ENCODE peak calls at places on chromosomes 12 and 14, in five cellular contexts. H is PC-3; R is body of pancreas; L is pancreas; F is CD8-positive, alpha-beta memory T cell. B is an unnamed sample.

GRCh38 chr14:54146601-54147000 is 190.0 kb upstream of the BMP4 start:
- DNase-seq in R (no peak), L (no peak), H (no peak), F (no peak), B (no peak)

GRCh38 chr14:20791199-20791996 is 10.3 kb downstream of the RNASE6 start:
- DNase-seq in L (no peak), F (no peak), R (no peak), H (no peak), B (no peak)

GRCh38 chr14:77139540-77140342 is 1.9 kb downstream of the ZDHHC22 start:
- DNase-seq in L (peak; percentile 28), F (no peak), R (no peak), H (peak; percentile 52), B (no peak)

GRCh38 chr14:60652674-60653387 is 3.6 kb upstream of the SIX1 start:
- DNase-seq in L (no peak), F (no peak), H (no peak), R (no peak), B (no peak)

GRCh38 chr12:3263282-3263681 is 186.1 kb downstream of the TSPAN9 start:
- DNase-seq in H (no peak), L (no peak), R (no peak), F (no peak), B (no peak)

GRCh38 chr14:81319314-81319713 is 80.8 kb downstream of the STON2 start:
- DNase-seq in R (no peak), H (no peak), L (no peak), F (no peak), B (no peak)

GRCh38 chr12:11580125-11580751 is 69.2 kb upstream of the ETV6 start:
- DNase-seq in L (peak; percentile 24), R (peak; percentile 12), F (no peak), H (peak; percentile 96), B (peak; percentile 95)

GRCh38 chr12:105462841-105463240 is 132.3 kb downstream of the C12orf75 start:
- DNase-seq in R (no peak), F (no peak), H (peak; percentile 44), L (no peak), B (peak; percentile 60)

GRCh38 chr12:126807312-126807711 is 1459.7 kb upstream of the TMEM132C start:
- DNase-seq in R (no peak), H (no peak), F (no peak), L (no peak), B (no peak)

GRCh38 chr14:35231207-35231755 is 60.9 kb upstream of the PSMA6 start:
- DNase-seq in H (no peak), L (no peak), F (no peak), R (no peak), B (no peak)

GRCh38 chr12:106030210-106031175 is 108.3 kb downstream of the NUAK1 start:
- DNase-seq in F (no peak), H (peak; percentile 93), L (no peak), R (no peak), B (peak; percentile 40)

GRCh38 chr12:93025145-93026103 is 96.3 kb upstream of the EEA1 start:
- DNase-seq in L (no peak), R (no peak), H (peak; percentile 72), F (no peak), B (no peak)

GRCh38 chr14:61570188-61570960 is 124.9 kb upstream of the HIF1A start:
- DNase-seq in H (peak; percentile 70), L (no peak), R (no peak), F (no peak), B (no peak)

GRCh38 chr12:124493809-124494750 is 73.3 kb downstream of the NCOR2 start:
- DNase-seq in L (no peak), R (no peak), F (no peak), H (no peak), B (no peak)

GRCh38 chr12:103840399-103840880 is 594 bp downstream of the NT5DC3 start:
- DNase-seq in F (peak; percentile 45), R (no peak), L (no peak), H (peak; percentile 45), B (no peak)

DNA sequence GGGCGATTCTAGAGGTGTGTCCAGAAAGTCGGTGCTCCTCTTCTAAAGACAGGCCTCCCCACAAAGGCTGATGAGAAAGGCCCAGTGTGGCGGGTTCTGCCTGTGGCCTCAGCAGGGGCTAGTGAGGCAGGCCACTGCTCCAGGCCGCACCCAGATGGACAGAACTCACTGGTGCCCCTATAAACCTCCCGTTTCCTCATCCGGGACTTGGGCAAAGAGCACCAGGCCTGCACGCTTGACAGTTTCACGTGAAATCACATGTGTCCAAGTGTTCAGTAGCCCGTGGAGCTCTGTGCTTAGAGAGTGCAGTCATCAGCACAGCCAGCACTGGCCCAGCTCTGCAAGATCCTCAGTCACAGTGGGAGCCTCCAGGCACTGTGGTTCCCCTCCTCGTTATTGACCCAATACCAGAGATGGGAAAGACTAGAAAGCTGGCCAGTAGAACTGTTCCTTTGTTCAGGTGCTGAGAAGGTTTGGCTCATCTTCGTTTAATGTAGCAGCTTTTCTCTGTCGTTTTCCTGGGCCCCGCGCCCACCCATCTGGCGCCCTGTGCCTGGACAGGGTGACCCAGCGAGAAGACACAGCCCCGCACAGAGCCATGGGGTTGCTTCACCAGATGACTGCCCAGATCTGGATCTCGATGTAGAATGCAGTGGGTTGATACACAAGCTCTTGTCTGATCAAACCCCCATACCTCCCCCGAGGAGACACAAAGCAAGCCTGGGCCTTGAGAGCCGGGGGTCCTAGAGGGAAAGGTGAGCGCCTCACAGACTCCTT is 26.3 kb downstream of the IL31 start:
- DNase-seq in L (no peak), R (no peak), H (no peak), F (no peak), B (no peak)
- H3K27ac ChIP-seq in L (no peak overlapping the region), R (no peak overlapping the region), H (no peak overlapping the region), F (no peak overlapping the region), B (no peak overlapping the region)

GRCh38 chr12:108826807-108827721 is 30.3 kb downstream of the SSH1 start:
- DNase-seq in R (no peak), L (no peak), F (no peak), H (no peak), B (no peak)

GRCh38 chr12:108823804-108824203 is 33.6 kb downstream of the SSH1 start:
- DNase-seq in F (no peak), H (no peak), R (no peak), L (no peak), B (no peak)

GRCh38 chr12:108827941-108828340 is 29.4 kb downstream of the SSH1 start:
- DNase-seq in L (no peak), R (no peak), H (no peak), F (no peak), B (no peak)

GRCh38 chr12:108826115-108826806 is 31.1 kb downstream of the SSH1 start:
- DNase-seq in H (no peak), L (no peak), R (peak; percentile 31), F (no peak), B (no peak)

GRCh38 chr12:108825205-108825950 is 32.0 kb downstream of the SSH1 start:
- DNase-seq in H (no peak), L (no peak), R (no peak), F (no peak), B (no peak)
- H3K27ac ChIP-seq in H (no peak overlapping the region), L (peak overlapping the region; percentile 72), R (peak overlapping the region; percentile 78), F (no peak overlapping the region), B (peak overlapping the region; percentile 97)

GRCh38 chr14:63682727-63683593 is 41.3 kb upstream of the WDR89 start:
- DNase-seq in L (no peak), R (no peak), F (no peak), H (no peak), B (no peak)
- H3K27ac ChIP-seq in L (no peak overlapping the region), R (no peak overlapping the region), F (no peak overlapping the region), H (peak overlapping the region; percentile 18), B (no peak overlapping the region)

GRCh38 chr14:91496790-91497189 is 13.3 kb downstream of the PPP4R3A start:
- DNase-seq in L (no peak), F (no peak), R (no peak), H (no peak), B (no peak)
- H3K27ac ChIP-seq in L (peak overlapping the region; percentile 40), F (no peak overlapping the region), R (peak overlapping the region; percentile 27), H (no peak overlapping the region), B (no peak overlapping the region)